ENCODE peak calls at places on chromosome 2, in six cellular contexts. U is GM12892, J is body of pancreas, M is K562, N is Peyer's patch, W is heart left ventricle. T is an unnamed sample.

GRCh38 chr2:174764281-174765063 is at the start of gene CHRNA1:
- DNase-seq in N (no peak), J (no peak), W (no peak), U (no peak), M (no peak), T (no peak)

GRCh38 chr2:241638063-241638660 is 669 bp downstream of the ATG4B start:
- DNase-seq in W (no peak), N (no peak), M (no peak), J (no peak), U (no peak), T (no peak)

GRCh38 chr2:38322224-38322914 is 54.7 kb downstream of the ATL2 start:
- DNase-seq in N (no peak), J (no peak), W (no peak), U (no peak), M (no peak), T (no peak)

GRCh38 chr2:67898605-67899004 is 164.2 kb downstream of the C1D start:
- DNase-seq in W (no peak), U (no peak), N (no peak), J (no peak), M (no peak), T (no peak)

GRCh38 chr2:119491776-119492525 is 32.3 kb downstream of the SCTR start:
- DNase-seq in W (no peak), J (peak; percentile 89), N (peak; percentile 65), M (no peak), U (no peak), T (peak; percentile 70)

GRCh38 chr2:147293958-147294824 is 550.6 kb upstream of the ACVR2A start:
- DNase-seq in M (no peak), N (no peak), U (no peak), W (no peak), J (no peak), T (no peak)

GRCh38 chr2:98295275-98295674 is 51.0 kb upstream of the CNGA3 start:
- DNase-seq in J (no peak), U (no peak), N (no peak), W (no peak), M (no peak), T (no peak)

GRCh38 chr2:230205034-230205433 is 14.8 kb downstream of the SP110 start:
- DNase-seq in M (no peak), N (no peak), W (no peak), U (no peak), J (no peak), T (no peak)

GRCh38 chr2:88842656-88843055 is 151.2 kb downstream of the RPIA start:
- DNase-seq in W (no peak), U (no peak), M (no peak), N (no peak), J (no peak), T (no peak)

GRCh38 chr2:88838165-88838635 is 146.7 kb downstream of the RPIA start:
- DNase-seq in M (no peak), N (peak; percentile 84), J (no peak), U (no peak), W (no peak), T (no peak)

GRCh38 chr2:88843651-88844050 is 152.2 kb downstream of the RPIA start:
- DNase-seq in W (no peak), U (no peak), J (no peak), M (no peak), N (no peak), T (no peak)

GRCh38 chr2:88843061-88843460 is 151.6 kb downstream of the RPIA start:
- DNase-seq in J (no peak), N (no peak), U (no peak), W (no peak), M (no peak), T (no peak)

GRCh38 chr2:88841224-88841929 is 149.9 kb downstream of the RPIA start:
- DNase-seq in U (no peak), J (no peak), N (no peak), W (no peak), M (no peak), T (no peak)
- TF ChIP-seq POLR2A in U (peak; percentile 47), J (no peak), N (no peak), W (no peak), M (no peak), T (no peak)

DNA sequence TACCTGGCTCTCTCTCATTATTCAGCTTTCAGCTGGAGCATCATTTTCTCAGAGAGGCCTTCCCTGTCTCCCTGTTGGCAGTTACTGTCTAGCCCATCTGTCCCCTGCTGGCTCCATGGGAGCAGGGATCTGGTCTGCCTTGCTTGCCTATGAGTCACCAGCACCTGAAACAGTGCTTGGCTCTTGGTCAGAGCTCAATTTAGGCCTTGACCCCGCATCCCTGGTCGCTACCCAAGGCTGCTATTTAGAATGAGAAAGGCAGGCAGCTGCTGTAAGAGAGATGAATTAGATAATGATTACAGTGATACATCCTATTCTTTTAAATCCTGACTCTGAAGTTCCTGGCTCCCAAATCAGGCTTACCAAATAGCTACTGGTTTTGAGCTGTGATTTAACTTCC is 32.9 kb downstream of the KCNE4 start:
- DNase-seq in W (no peak), U (no peak), N (no peak), J (peak; percentile 16), M (no peak), T (no peak)
- TF ChIP-seq POLR2A in W (no peak), U (no peak), N (no peak), J (no peak), M (no peak), T (no peak)

GRCh38 chr2:96538487-96539214 is 2.1 kb downstream of the ARID5A start:
- DNase-seq in M (no peak), N (peak; percentile 97), W (peak; percentile 87), U (no peak), J (peak; percentile 69), T (no peak)
- TF ChIP-seq POLR2A in M (no peak), N (peak; percentile 57), W (no peak), U (no peak), J (no peak), T (no peak)

DNA sequence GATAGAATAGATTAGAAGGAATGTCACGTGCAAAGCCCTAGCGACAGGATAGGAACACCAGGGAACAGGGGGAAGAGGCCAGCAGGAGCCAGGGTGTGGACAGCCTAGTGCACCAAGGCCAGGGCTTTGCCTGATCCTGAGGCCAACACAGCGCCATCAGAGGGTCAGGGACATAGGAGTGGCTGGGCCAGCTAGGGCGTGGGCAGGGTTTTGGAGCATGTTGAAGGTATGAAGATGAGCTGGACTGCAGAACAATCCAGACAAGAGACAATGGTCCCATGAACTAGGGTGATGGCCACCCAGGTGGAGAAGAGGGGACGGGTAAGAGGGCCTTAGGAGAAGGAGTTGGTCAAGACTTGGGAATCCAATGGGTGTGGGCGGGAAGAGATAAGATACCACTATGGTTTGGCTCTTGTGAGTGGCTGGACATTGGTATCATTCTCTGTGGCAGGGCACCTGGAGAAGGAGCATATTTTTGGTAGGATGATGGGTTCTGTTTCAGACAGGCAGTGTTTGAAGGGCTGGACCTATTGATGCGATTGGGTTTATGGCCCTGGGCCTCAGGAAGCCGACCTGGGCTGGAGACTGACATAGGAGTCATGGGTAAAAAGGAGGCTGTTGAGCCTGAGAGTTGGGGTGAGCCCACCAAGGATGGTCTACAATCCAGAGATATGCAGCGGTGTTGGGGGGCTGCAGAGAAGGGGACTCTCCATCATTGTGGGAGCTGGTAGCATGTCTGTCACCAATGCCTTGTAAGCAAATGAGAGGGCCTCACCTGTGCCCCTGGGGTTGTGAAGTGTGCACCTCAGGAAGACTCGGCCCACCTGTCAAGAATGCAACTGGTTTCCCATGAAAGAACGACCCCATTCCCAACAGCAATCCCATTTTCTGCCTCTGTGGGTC is 2.0 kb upstream of the HS1BP3 start:
- DNase-seq in W (no peak), M (no peak), J (no peak), N (no peak), U (no peak), T (no peak)
- TF ChIP-seq POLR2A in W (no peak), M (no peak), J (no peak), N (no peak), U (no peak), T (no peak)

DNA sequence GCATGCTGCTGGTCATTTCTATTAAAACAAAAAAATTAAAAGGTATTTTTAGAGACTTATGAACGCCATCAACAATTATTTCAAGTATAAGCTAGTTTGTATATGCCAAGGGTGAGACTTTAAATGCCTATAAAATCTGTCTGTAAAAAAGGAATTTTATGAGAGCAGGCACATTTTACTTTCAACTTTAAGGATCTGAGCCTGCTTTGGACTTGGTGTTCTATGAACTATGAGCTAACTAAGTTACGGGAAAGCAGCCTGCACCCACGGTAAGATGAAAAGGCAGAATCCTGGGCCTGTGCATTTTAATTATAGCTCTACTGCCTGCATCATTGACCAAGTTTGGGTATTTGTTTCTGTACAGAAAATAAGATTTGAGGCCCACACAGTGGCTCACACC is 95.4 kb downstream of the PLEKHM3 start:
- DNase-seq in W (no peak), N (no peak), M (no peak), U (no peak), J (no peak), T (no peak)
- TF ChIP-seq POLR2A in W (no peak), N (no peak), M (no peak), U (no peak), J (no peak), T (no peak)

T was measured in H54.